ENCODE peak calls at places on chromosome 18, in six cellular contexts. C is thoracic aorta, Q is endothelial cell, U is neural progenitor cell, W is upper lobe of left lung, X is fibroblast of lung. S is an unnamed sample.

GRCh38 chr18:21904856-21905255 is 164.3 kb downstream of the MIB1 start:
- DNase-seq in C (no peak), Q (no peak), U (no peak), W (no peak), X (no peak), S (peak)

GRCh38 chr18:506264-506663 is 5.8 kb upstream of the COLEC12 start:
- DNase-seq in C (no peak), Q (no peak), U (no peak), W (no peak), X (no peak), S (no peak)

GRCh38 chr18:57154389-57154788 is 7.5 kb downstream of the BOD1L2 start:
- DNase-seq in C (no peak), Q (no peak), U (no peak), W (peak), X (no peak), S (no peak)

GRCh38 chr18:56168049-56168781 is 470.2 kb downstream of the TXNL1 start:
- DNase-seq in C (no peak), Q (no peak), U (peak), W (no peak), X (peak), S (no peak)

GRCh38 chr18:3061581-3062416 is 48.9 kb upstream of the LPIN2 start:
- DNase-seq in C (no peak), Q (no peak), U (no peak), W (no peak), X (no peak), S (no peak)

GRCh38 chr18:43563780-43564179 is 286.5 kb upstream of the SYT4 start:
- DNase-seq in C (no peak), Q (peak), U (peak), W (no peak), X (peak), S (no peak)

GRCh38 chr18:67876866-67877265 is 360.3 kb upstream of the DSEL start:
- DNase-seq in C (no peak), Q (no peak), U (peak), W (no peak), X (no peak), S (no peak)

GRCh38 chr18:57909620-57910019 is 106.5 kb upstream of the ATP8B1 start:
- DNase-seq in C (no peak), Q (no peak), U (no peak), W (no peak), X (no peak), S (no peak)

GRCh38 chr18:3450358-3451107 is 561 bp downstream of the TGIF1 start:
- DNase-seq in C (no peak), Q (peak), U (peak), W (peak), X (peak), S (no peak)

GRCh38 chr18:23503967-23504352 is 649 bp downstream of the RMC1 start:
- DNase-seq in C (no peak), Q (no peak), U (no peak), W (no peak), X (no peak), S (no peak)

GRCh38 chr18:23504720-23505119 is 1.4 kb downstream of the RMC1 start:
- DNase-seq in C (no peak), Q (no peak), U (no peak), W (no peak), X (no peak), S (no peak)

GRCh38 chr18:23502516-23503037 is 734 bp upstream of the RMC1 start:
- DNase-seq in C (no peak), Q (no peak), U (no peak), W (no peak), X (no peak), S (no peak)

GRCh38 chr18:23501626-23502025 is 1.7 kb upstream of the RMC1 start:
- DNase-seq in C (no peak), Q (no peak), U (no peak), W (peak), X (no peak), S (no peak)

DNA sequence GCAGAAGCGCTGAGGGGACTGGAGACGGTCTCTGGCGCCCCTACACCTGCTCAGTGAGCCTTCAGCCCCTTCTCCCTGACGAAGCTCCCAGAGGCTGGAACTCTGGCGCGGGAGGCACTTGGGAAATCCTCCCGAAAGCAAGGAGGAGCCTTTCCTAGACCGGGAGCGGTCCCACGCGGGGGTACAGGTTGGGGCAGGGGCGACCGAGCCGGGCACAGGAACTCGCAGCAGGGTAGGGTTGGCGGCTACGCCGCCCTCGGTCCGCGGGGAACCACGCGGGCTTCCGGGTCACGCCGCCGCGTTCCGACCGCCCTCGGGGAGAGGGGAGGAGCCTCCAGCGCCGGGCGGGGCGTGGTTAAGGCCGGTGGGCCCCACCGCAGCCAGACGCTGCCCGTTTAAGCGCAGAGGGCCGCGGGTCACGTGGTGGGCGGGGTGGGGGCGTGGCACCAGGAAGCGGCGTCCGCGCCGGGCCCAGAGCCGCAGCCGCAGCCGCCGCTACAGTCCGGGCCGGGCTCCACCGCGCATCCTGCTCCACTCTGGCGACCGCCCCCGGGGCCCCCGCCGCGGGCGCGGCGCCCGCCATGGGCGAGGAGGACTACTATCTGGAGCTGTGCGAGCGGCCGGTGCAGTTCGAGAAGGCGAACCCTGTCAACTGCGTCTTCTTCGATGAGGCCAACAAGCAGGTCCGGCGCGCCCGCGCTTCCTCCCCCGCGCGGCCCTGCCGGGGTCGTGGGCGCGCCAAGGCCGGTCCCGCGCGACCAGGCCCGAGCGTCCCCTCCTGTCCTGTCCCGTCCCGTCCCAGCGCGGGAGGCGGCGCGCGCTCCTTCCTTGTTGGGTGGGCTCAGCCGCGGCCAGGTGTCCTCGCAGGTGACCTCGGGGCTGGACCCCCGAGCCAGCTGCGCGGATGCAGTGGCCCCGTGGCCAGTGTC is at the start of gene RMC1:
- DNase-seq in C (peak), Q (peak), U (peak), W (peak), X (peak), S (peak)
- TF ChIP-seq CTCF in C (no peak), Q (no peak), U (peak), W (peak), X (no peak), S (no peak)

GRCh38 chr18:54222922-54223567 is 1.4 kb downstream of the MBD2 start:
- DNase-seq in C (no peak), Q (no peak), U (peak), W (no peak), X (no peak), S (no peak)

GRCh38 chr18:54224379-54225014 is at the start of gene MBD2:
- DNase-seq in C (peak), Q (peak), U (peak), W (peak), X (peak), S (peak)

GRCh38 chr18:54228364-54228763 is 3.9 kb upstream of the MBD2 start:
- DNase-seq in C (no peak), Q (no peak), U (no peak), W (no peak), X (no peak), S (no peak)

GRCh38 chr18:54220406-54220805 is 4.1 kb downstream of the MBD2 start:
- DNase-seq in C (no peak), Q (no peak), U (no peak), W (no peak), X (no peak), S (no peak)

GRCh38 chr18:54223568-54224241 is 764 bp downstream of the MBD2 start:
- DNase-seq in C (peak), Q (peak), U (peak), W (no peak), X (peak), S (peak)
- TF ChIP-seq CTCF in C (no peak), Q (no peak), U (no peak), W (no peak), X (no peak), S (no peak)

GRCh38 chr18:6221602-6222014 is 193.1 kb downstream of the L3MBTL4 start:
- DNase-seq in C (no peak), Q (no peak), U (no peak), W (no peak), X (no peak), S (no peak)

GRCh38 chr18:6215888-6216287 is 198.8 kb downstream of the L3MBTL4 start:
- DNase-seq in C (no peak), Q (no peak), U (no peak), W (no peak), X (no peak), S (no peak)

GRCh38 chr18:6222271-6222670 is 192.4 kb downstream of the L3MBTL4 start:
- DNase-seq in C (no peak), Q (no peak), U (no peak), W (no peak), X (no peak), S (no peak)

GRCh38 chr18:6220129-6220528 is 194.6 kb downstream of the L3MBTL4 start:
- DNase-seq in C (no peak), Q (no peak), U (no peak), W (no peak), X (no peak), S (no peak)

GRCh38 chr18:6219116-6219717 is 195.5 kb downstream of the L3MBTL4 start:
- DNase-seq in C (no peak), Q (peak), U (peak), W (no peak), X (peak), S (no peak)
- TF ChIP-seq CTCF in C (no peak), Q (peak), U (peak), W (peak), X (peak), S (no peak)

GRCh38 chr18:36769611-36770314 is 59.0 kb downstream of the TPGS2 start:
- DNase-seq in C (no peak), Q (peak), U (peak), W (peak), X (no peak), S (no peak)
- TF ChIP-seq CTCF in C (peak), Q (peak), U (peak), W (peak), X (peak), S (no peak)

DNA sequence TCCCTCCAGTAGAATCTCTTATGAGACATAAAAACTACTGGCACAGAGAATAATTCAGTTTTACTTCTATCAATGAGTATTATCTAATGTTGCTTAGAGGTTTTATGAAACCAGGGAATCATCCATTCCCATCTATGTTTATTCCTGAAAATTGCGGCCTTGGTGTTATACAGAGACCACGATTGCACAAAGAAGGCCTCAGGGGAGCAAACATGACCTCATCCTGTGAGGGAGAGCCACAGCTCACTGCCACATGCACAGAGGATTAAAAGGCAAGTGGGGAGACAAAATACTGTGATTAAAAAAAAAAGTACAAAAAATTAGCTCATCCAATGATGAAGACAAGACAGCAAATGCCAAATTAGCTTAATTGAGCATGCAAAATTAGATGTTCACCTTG is 111.8 kb upstream of the SLC35G4 start:
- DNase-seq in C (no peak), Q (no peak), U (no peak), W (no peak), X (peak), S (no peak)
- TF ChIP-seq CTCF in C (no peak), Q (no peak), U (no peak), W (no peak), X (no peak), S (no peak)

DNA sequence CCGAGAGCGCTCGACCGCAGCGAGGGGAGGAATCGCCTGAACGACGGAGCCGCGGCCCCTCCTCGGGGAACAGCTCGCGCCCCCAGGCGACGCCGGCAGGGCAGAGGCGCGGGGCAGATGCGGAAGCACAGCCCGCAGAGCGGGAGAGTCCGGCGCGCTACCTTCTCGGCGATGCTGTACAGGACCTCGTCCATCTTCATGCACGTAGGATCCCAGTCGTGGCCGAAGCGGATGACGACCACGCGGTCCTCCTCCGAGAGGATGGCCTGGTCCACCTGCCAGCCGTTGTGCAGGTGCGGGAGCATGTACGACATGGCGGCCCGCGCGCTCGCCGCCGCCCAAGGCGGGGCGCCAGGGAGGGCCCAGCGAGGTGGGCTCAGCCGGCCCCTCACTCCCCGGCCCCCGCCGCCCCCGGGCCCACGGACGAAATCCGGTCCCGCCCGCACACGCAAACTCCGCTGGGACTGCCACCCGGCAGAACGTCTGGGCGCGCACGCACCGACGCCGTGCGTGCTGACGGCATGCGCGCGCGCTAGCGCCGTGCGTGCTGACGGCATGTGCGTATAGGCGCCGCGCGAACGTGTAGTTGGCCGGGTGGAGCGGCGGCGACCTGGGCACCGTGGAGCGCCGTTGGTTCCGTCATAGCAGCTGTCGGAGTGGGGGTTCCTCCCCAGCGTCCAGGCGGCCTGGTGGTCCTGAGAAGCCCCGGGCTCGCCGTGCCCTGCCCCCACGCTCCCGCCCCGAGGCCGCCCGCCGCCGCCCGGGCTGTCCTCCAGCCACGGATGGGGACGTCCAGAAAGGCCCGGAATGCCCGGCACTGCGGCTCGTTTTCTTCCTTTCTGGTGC is at the start of gene TXNL4A:
- DNase-seq in C (peak), Q (peak), U (peak), W (peak), X (peak), S (peak)
- TF ChIP-seq CTCF in C (peak), Q (no peak), U (peak), W (peak), X (peak), S (no peak)

DNA sequence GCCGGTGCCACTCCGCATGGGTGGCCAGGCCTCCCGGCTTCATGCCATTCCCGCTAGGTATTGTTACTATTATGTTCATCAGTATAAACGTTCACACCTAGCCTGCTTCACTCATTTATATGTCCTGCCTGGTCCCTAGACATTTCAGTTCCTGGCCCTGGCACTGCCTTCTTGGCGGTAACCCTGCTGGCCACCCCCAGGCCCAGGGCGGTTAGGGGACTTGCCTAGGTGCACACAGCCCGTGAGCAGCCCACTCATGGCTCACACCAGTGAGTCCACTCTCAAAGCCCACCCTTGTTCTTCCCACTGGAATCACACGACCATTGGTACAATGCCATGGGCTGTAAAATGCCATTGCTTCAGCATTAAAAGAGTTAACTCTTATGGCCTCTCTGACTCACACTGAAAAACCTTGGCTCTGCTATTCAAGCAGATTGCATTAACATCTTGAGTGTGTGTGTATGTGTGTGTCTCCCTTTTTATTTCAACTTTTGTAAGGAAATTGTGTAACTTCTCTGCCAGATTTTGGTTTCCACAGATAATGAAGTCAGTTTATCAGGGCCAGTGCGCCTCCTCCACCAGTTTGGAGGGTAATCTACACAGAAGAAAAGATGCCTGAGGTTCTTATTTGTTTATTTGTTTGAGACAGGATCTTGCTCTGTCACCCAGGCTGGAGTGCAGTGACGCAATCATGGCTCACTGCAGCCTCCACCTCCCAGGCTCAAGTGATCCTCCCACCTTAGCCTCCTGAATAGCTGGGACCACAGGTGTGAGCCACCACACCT is 74.2 kb downstream of the RAB31 start:
- DNase-seq in C (no peak), Q (no peak), U (no peak), W (peak), X (peak), S (no peak)
- TF ChIP-seq CTCF in C (no peak), Q (no peak), U (no peak), W (no peak), X (no peak), S (no peak)

DNA sequence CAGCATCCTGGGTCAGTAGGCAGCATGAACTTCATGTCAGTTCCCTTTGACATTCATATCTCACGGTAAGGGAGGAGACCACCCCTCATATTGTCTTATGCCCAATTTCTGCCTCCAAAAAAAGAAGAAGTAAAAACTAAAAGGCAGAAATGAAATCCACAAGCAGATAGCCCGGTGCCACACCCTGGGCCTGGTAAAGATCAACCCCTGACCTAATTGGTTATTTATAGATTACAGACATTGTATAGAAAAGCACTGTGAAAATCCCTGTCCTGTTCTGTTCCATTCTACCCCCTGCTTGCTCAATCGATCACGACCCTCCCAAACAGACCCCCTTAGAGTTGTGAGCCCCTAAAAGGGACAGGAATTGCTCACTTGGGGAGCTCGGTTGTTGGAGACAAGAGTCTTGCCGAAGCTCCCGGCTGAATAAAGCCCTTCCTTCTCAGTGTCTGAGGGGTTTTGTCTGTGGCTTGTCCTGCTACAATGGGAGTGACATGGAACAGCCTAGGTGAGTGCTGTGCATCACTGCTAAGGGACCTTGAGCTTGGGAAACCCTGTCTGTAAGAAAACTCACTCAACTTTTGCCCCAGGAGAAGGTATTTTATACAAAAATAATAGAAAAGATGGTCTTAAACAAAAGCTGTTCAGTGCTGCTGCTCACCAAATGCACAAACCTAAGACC is 11.1 kb downstream of the NDUFV2 start:
- DNase-seq in C (no peak), Q (no peak), U (no peak), W (no peak), X (no peak), S (no peak)
- TF ChIP-seq CTCF in C (no peak), Q (no peak), U (no peak), W (no peak), X (no peak), S (no peak)

GRCh38 chr18:47775961-47776360 is 154.5 kb downstream of the SMAD2 start:
- DNase-seq in C (no peak), Q (no peak), U (no peak), W (no peak), X (peak), S (no peak)
- TF ChIP-seq CTCF in C (peak), Q (no peak), U (peak), W (no peak), X (peak), S (no peak)

S was measured in omental fat pad.